ENCODE peak calls at places on chromosomes 7 and 10, in four cellular contexts. One of them, this sample, is unnamed.

GRCh38 chr7:18590259-18590658 is 94.7 kb downstream of the HDAC9 start:
- DNase-seq in left ventricle myocardium inferior: no peak
- DNase-seq in endothelial cell: no peak
- DNase-seq in AG04450: no peak
- DNase-seq in this sample: no peak

GRCh38 chr7:142542938-142543337 is 206.3 kb upstream of the PRSS1 start:
- DNase-seq in endothelial cell: no peak
- DNase-seq in left ventricle myocardium inferior: no peak
- DNase-seq in AG04450: no peak
- DNase-seq in this sample: no peak

GRCh38 chr7:50497968-50498367 is 47.8 kb upstream of the FIGNL1 start:
- DNase-seq in left ventricle myocardium inferior: no peak
- DNase-seq in AG04450: no peak
- DNase-seq in endothelial cell: no peak
- DNase-seq in this sample: no peak

GRCh38 chr10:91879514-91880170 is 29.6 kb downstream of the FGFBP3 start:
- DNase-seq in endothelial cell: no peak
- DNase-seq in AG04450: no peak
- DNase-seq in left ventricle myocardium inferior: no peak
- DNase-seq in this sample: no peak

GRCh38 chr7:17608114-17608833 is 309.8 kb downstream of the AHR start:
- DNase-seq in left ventricle myocardium inferior: no peak
- DNase-seq in AG04450: no peak
- DNase-seq in endothelial cell: no peak
- DNase-seq in this sample: no peak

GRCh38 chr7:17680943-17681351 is 259.3 kb downstream of the SNX13 start:
- DNase-seq in endothelial cell: no peak
- DNase-seq in AG04450: no peak
- DNase-seq in left ventricle myocardium inferior: no peak
- DNase-seq in this sample: no peak

GRCh38 chr7:122219253-122219865 is 75.3 kb upstream of the AASS start:
- DNase-seq in AG04450: no peak
- DNase-seq in endothelial cell: no peak
- DNase-seq in left ventricle myocardium inferior: no peak
- DNase-seq in this sample: no peak

GRCh38 chr7:6252748-6253147 is 19.7 kb downstream of the CYTH3 start:
- DNase-seq in left ventricle myocardium inferior: no peak
- DNase-seq in AG04450: no peak
- DNase-seq in endothelial cell: no peak
- DNase-seq in this sample: no peak

GRCh38 chr7:129401968-129402860 is 32.0 kb upstream of the STRIP2 start:
- DNase-seq in endothelial cell: no peak
- DNase-seq in left ventricle myocardium inferior: no peak
- DNase-seq in AG04450: no peak
- DNase-seq in this sample: no peak

GRCh38 chr7:33932832-33933468 is 27.6 kb downstream of the BMPER start:
- DNase-seq in left ventricle myocardium inferior: peak
- DNase-seq in AG04450: peak
- DNase-seq in endothelial cell: peak
- DNase-seq in this sample: peak

GRCh38 chr7:106304575-106304974 is 19.8 kb upstream of the NAMPT start:
- DNase-seq in left ventricle myocardium inferior: no peak
- DNase-seq in AG04450: no peak
- DNase-seq in endothelial cell: no peak
- DNase-seq in this sample: no peak

GRCh38 chr7:108079291-108080057 is 50.7 kb downstream of the LAMB4 start:
- DNase-seq in left ventricle myocardium inferior: no peak
- DNase-seq in endothelial cell: no peak
- DNase-seq in AG04450: peak
- DNase-seq in this sample: no peak

GRCh38 chr10:112785089-112785488 is 165.0 kb upstream of the TCF7L2 start:
- DNase-seq in AG04450: no peak
- DNase-seq in endothelial cell: no peak
- DNase-seq in left ventricle myocardium inferior: no peak
- DNase-seq in this sample: no peak

DNA sequence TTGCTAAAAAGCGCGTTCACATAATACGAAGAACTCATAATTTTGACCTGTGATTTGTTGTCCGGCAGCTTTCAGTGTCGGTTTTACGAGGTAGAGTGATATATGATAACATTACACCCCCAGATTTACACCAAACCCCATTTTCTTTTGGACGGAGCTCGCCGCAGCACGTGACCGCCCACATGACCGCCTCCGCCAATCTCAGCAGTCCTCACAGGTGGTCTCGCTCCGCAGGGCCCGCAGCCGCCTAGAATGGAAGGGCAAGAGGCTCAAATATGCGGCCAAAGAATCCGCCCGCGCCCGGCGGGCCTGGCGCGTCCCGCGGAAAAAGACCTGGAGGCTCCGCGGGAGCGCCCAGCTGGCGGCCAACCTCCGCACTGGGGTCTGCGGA is at the start of gene HOXA7:
- DNase-seq in left ventricle myocardium inferior: no peak
- DNase-seq in endothelial cell: no peak
- DNase-seq in AG04450: no peak
- DNase-seq in this sample: no peak
- TF ChIP-seq CTCF in left ventricle myocardium inferior: no peak
- TF ChIP-seq CTCF in endothelial cell: no peak
- TF ChIP-seq CTCF in AG04450: no peak
- TF ChIP-seq CTCF in this sample: no peak

GRCh38 chr10:42830237-42830636 is 47.6 kb downstream of the BMS1 start:
- DNase-seq in endothelial cell: no peak
- DNase-seq in AG04450: no peak
- DNase-seq in left ventricle myocardium inferior: peak
- DNase-seq in this sample: no peak

DNA sequence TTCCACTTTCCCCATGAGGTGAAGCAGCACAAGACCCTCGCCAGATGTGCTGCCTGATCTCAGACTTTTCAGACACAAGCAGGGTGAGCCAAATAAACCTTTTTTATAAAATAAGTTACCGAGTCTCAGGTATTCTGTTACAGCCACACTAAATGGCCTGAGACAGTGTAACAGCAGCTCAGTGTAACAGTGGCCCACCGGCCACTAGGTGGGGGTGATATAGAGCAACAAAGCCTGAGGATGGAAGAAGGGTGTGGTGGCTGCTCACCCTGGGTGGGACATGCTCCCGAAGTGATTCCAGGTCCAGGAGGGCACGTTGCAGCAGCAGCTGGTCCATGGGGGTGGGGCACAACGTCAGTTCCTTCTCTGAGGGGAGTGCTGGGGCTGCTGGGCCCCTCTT is 44.6 kb downstream of the BMS1 start:
- DNase-seq in AG04450: no peak
- DNase-seq in endothelial cell: peak
- DNase-seq in left ventricle myocardium inferior: no peak
- DNase-seq in this sample: no peak
- TF ChIP-seq CTCF in AG04450: peak
- TF ChIP-seq CTCF in endothelial cell: no peak
- TF ChIP-seq CTCF in left ventricle myocardium inferior: peak
- TF ChIP-seq CTCF in this sample: peak

GRCh38 chr7:80135306-80136104 is 874 bp downstream of the GNAI1 start:
- DNase-seq in AG04450: no peak
- DNase-seq in left ventricle myocardium inferior: peak
- DNase-seq in endothelial cell: no peak
- DNase-seq in this sample: no peak

GRCh38 chr7:80134105-80134535 is 511 bp upstream of the GNAI1 start:
- DNase-seq in AG04450: peak
- DNase-seq in left ventricle myocardium inferior: no peak
- DNase-seq in endothelial cell: no peak
- DNase-seq in this sample: no peak

GRCh38 chr7:80136276-80137045 is 1.8 kb downstream of the GNAI1 start:
- DNase-seq in left ventricle myocardium inferior: no peak
- DNase-seq in endothelial cell: no peak
- DNase-seq in AG04450: no peak
- DNase-seq in this sample: no peak

GRCh38 chr7:80133361-80134104 is 1.1 kb upstream of the GNAI1 start:
- DNase-seq in left ventricle myocardium inferior: no peak
- DNase-seq in endothelial cell: peak
- DNase-seq in AG04450: no peak
- DNase-seq in this sample: no peak

DNA sequence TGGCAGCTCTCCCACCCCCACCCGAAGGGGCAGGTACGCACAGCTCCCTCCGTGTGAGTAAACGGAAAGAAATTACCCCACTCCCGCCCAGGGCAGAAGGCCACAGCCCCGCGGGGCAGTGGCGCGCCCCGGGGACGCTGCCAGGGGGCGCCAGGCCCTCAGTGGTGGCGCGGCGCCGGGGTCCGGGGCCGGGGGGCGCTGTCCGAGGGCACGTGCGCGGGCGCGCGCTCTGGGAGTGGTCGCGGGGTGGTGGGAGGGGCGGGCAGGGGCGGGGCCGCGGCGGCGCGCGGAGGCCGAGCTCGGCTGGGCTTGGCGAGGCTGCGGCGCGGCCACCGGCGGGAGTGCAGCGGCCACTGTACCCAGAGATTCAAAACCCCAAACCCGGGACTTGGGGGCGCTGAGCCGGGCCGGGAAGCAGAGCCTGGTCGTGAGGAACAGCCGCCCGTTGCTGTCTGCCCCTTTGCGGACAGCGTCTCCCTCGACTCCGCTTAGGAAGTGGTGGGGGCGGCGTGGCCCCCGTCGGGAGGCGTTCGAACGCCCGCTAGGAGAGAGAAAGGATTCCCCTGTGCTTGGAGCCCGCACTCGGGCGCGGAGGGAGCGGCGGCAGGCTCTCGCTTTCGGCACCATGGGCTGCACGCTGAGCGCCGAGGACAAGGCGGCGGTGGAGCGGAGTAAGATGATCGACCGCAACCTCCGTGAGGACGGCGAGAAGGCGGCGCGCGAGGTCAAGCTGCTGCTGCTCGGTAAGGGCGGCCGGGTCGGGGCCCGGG is at the start of gene GNAI1:
- DNase-seq in endothelial cell: peak
- DNase-seq in left ventricle myocardium inferior: peak
- DNase-seq in AG04450: no peak
- DNase-seq in this sample: peak
- TF ChIP-seq CTCF in endothelial cell: no peak
- TF ChIP-seq CTCF in left ventricle myocardium inferior: peak
- TF ChIP-seq CTCF in AG04450: peak
- TF ChIP-seq CTCF in this sample: peak

DNA sequence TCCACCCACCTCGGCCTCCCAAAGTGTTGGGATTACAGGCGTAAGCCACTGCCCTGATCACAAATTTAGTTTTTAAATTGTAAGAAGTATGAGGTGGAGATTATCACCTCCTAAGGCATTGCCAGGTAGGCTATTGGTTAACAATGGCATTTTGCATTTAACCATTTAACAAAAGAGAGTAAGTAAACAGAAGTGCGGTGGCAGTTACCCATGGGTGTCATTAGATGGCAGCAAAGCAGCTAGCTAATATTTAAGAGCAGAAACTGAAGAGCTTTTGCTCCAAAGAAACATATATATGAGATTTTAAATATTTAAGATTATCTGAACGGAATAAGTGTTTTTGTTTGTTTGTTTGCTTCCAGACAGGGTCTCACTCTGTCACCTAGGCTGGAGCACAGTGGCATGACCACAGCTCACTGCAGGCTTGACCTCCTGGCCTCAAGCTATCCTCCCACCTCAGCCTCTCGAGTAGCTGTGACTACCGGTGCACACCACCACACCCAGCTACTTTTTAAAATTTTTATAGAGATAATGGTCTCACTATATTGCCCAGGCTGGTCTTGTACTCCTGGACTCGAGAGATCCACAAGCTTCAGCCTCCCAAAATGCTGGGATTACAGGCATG is 325.5 kb upstream of the C7orf33 start:
- DNase-seq in endothelial cell: no peak
- DNase-seq in left ventricle myocardium inferior: no peak
- DNase-seq in AG04450: no peak
- DNase-seq in this sample: no peak
- TF ChIP-seq CTCF in endothelial cell: peak
- TF ChIP-seq CTCF in left ventricle myocardium inferior: peak
- TF ChIP-seq CTCF in AG04450: peak
- TF ChIP-seq CTCF in this sample: peak

GRCh38 chr7:151131622-151132293 is 35.7 kb downstream of the GBX1 start:
- DNase-seq in endothelial cell: no peak
- DNase-seq in AG04450: no peak
- DNase-seq in left ventricle myocardium inferior: peak
- DNase-seq in this sample: no peak

GRCh38 chr7:151131284-151131621 is 36.2 kb downstream of the GBX1 start:
- DNase-seq in AG04450: no peak
- DNase-seq in left ventricle myocardium inferior: no peak
- DNase-seq in endothelial cell: no peak
- DNase-seq in this sample: no peak

GRCh38 chr7:151129882-151130591 is 37.5 kb downstream of the GBX1 start:
- DNase-seq in left ventricle myocardium inferior: peak
- DNase-seq in endothelial cell: no peak
- DNase-seq in AG04450: no peak
- DNase-seq in this sample: no peak

GRCh38 chr7:151129141-151129835 is 38.2 kb downstream of the GBX1 start:
- DNase-seq in left ventricle myocardium inferior: no peak
- DNase-seq in endothelial cell: no peak
- DNase-seq in AG04450: no peak
- DNase-seq in this sample: no peak

GRCh38 chr7:151130741-151131157 is 36.7 kb downstream of the GBX1 start:
- DNase-seq in AG04450: no peak
- DNase-seq in left ventricle myocardium inferior: peak
- DNase-seq in endothelial cell: no peak
- DNase-seq in this sample: no peak
- TF ChIP-seq CTCF in AG04450: no peak
- TF ChIP-seq CTCF in left ventricle myocardium inferior: no peak
- TF ChIP-seq CTCF in endothelial cell: no peak
- TF ChIP-seq CTCF in this sample: no peak

GRCh38 chr7:3429981-3430380 is 128.9 kb downstream of the SDK1 start:
- DNase-seq in AG04450: no peak
- DNase-seq in endothelial cell: no peak
- DNase-seq in left ventricle myocardium inferior: no peak
- DNase-seq in this sample: no peak

GRCh38 chr7:3432916-3433315 is 131.9 kb downstream of the SDK1 start:
- DNase-seq in endothelial cell: no peak
- DNase-seq in left ventricle myocardium inferior: no peak
- DNase-seq in AG04450: no peak
- DNase-seq in this sample: no peak

GRCh38 chr7:3431306-3431705 is 130.3 kb downstream of the SDK1 start:
- DNase-seq in endothelial cell: no peak
- DNase-seq in left ventricle myocardium inferior: no peak
- DNase-seq in AG04450: no peak
- DNase-seq in this sample: no peak

GRCh38 chr7:3427957-3428356 is 126.9 kb downstream of the SDK1 start:
- DNase-seq in left ventricle myocardium inferior: no peak
- DNase-seq in AG04450: no peak
- DNase-seq in endothelial cell: no peak
- DNase-seq in this sample: no peak

GRCh38 chr7:3430588-3430987 is 129.5 kb downstream of the SDK1 start:
- DNase-seq in left ventricle myocardium inferior: no peak
- DNase-seq in endothelial cell: no peak
- DNase-seq in AG04450: no peak
- DNase-seq in this sample: no peak
- TF ChIP-seq CTCF in left ventricle myocardium inferior: no peak
- TF ChIP-seq CTCF in endothelial cell: no peak
- TF ChIP-seq CTCF in AG04450: peak
- TF ChIP-seq CTCF in this sample: peak